ENCODE peak calls at places on chromosomes 12 and 14, in seven cellular contexts. T, K, D, B, R, U and Z are unnamed samples.

GRCh38 chr12:55696796-55697462 is 10.8 kb downstream of the ITGA7 start:
- DNase-seq in T (no peak), U (no peak), B (no peak), D (no peak), K (no peak), R (no peak), Z (no peak)

GRCh38 chr12:92445253-92446081 is 257.3 kb upstream of the PLEKHG7 start:
- DNase-seq in K (no peak), B (no peak), T (no peak), U (no peak), R (peak; percentile 98), D (no peak), Z (no peak)

GRCh38 chr14:69045857-69046351 is 66.8 kb upstream of the ACTN1 start:
- DNase-seq in B (peak; percentile 25), T (no peak), U (no peak), D (peak; percentile 60), R (no peak), K (no peak), Z (no peak)

GRCh38 chr12:70920891-70921290 is 353 bp upstream of the PTPRR start:
- DNase-seq in D (no peak), T (no peak), R (no peak), K (no peak), U (peak; percentile 14), B (peak; percentile 30), Z (no peak)

GRCh38 chr12:38662851-38663250 is 242.5 kb downstream of the CPNE8 start:
- DNase-seq in U (no peak), B (no peak), D (peak; percentile 61), T (no peak), R (no peak), K (no peak), Z (no peak)

GRCh38 chr12:14774944-14775651 is 28.2 kb downstream of the WBP11 start:
- DNase-seq in D (peak; percentile 82), U (peak; percentile 51), R (peak; percentile 49), K (no peak), T (peak; percentile 37), B (peak; percentile 40), Z (peak; percentile 62)

GRCh38 chr12:11555743-11556625 is 93.5 kb upstream of the ETV6 start:
- DNase-seq in B (no peak), U (no peak), R (no peak), T (no peak), D (peak; percentile 29), K (no peak), Z (peak; percentile 20)

GRCh38 chr12:6341439-6342139 is at the start of gene TNFRSF1A:
- DNase-seq in R (peak; percentile 76), D (peak; percentile 91), B (peak; percentile 78), K (no peak), U (peak; percentile 62), T (peak; percentile 61), Z (peak; percentile 88)

GRCh38 chr14:103107941-103108748 is 13.6 kb downstream of the EXOC3L4 start:
- DNase-seq in B (no peak), U (no peak), R (no peak), D (no peak), T (no peak), K (no peak), Z (no peak)
- H3K27ac ChIP-seq in B (no peak overlapping the region), U (no peak overlapping the region), R (no peak overlapping the region), D (no peak overlapping the region), T (no peak overlapping the region), K (peak overlapping the region; percentile 71), Z (no peak overlapping the region)

GRCh38 chr14:23351681-23352505 is 794 bp downstream of the SLC22A17 start:
- DNase-seq in T (no peak), K (no peak), D (peak; percentile 34), R (no peak), U (peak; percentile 74), B (peak; percentile 67), Z (peak; percentile 42)
- TF ChIP-seq EZH2phosphoT487 in T (no peak), K (no peak), D (no peak), R (no peak), U (no peak), B (no peak), Z (no peak)

GRCh38 chr12:109951136-109951535 is 45.0 kb downstream of the GIT2 start:
- DNase-seq in B (no peak), K (peak; percentile 31), D (peak; percentile 91), R (no peak), U (no peak), T (peak; percentile 82), Z (no peak)
- H3K27ac ChIP-seq in B (no peak overlapping the region), K (peak overlapping the region; percentile 92), D (peak overlapping the region; percentile 81), R (no peak overlapping the region), U (no peak overlapping the region), T (peak overlapping the region; percentile 66), Z (peak overlapping the region; percentile 3)

GRCh38 chr12:106106892-106107291 is 31.9 kb downstream of the NUAK1 start:
- DNase-seq in T (peak; percentile 87), U (peak; percentile 62), R (no peak), D (peak; percentile 79), B (peak; percentile 60), K (no peak), Z (peak; percentile 57)

GRCh38 chr12:106106129-106106566 is 32.6 kb downstream of the NUAK1 start:
- DNase-seq in K (no peak), U (no peak), R (no peak), B (no peak), T (no peak), D (no peak), Z (no peak)

GRCh38 chr12:106108187-106108816 is 30.5 kb downstream of the NUAK1 start:
- DNase-seq in U (no peak), R (no peak), D (peak; percentile 72), B (peak; percentile 91), K (no peak), T (no peak), Z (peak; percentile 75)

GRCh38 chr12:106109168-106109910 is 29.4 kb downstream of the NUAK1 start:
- DNase-seq in K (no peak), R (no peak), U (no peak), T (no peak), D (no peak), B (no peak), Z (no peak)

GRCh38 chr12:106107566-106107965 is 31.2 kb downstream of the NUAK1 start:
- DNase-seq in T (peak; percentile 70), K (no peak), R (no peak), U (no peak), D (peak; percentile 81), B (no peak), Z (peak; percentile 42)
- TF ChIP-seq EZH2phosphoT487 in T (no peak), K (no peak), R (no peak), U (no peak), D (no peak), B (no peak), Z (no peak)